ENCODE peak calls at places on chromosome 20, in four cellular contexts. N is naive thymus-derived CD4-positive, alpha-beta T cell; A is transverse colon; L is adrenal gland. J is an unnamed sample. For H3K4me1, the result is how much of the 10 kb centered on the place peaks cover.

GRCh38 chr20:63626424-63627128 is at the start of gene GMEB2:
- DNase-seq in L (peak), N (no peak), A (peak), J (peak)

GRCh38 chr20:40314278-40314677 is 374.8 kb downstream of the MAFB start:
- DNase-seq in N (no peak), L (no peak), A (no peak), J (no peak)

GRCh38 chr20:50133041-50133440 is 20.1 kb upstream of the UBE2V1 start:
- DNase-seq in N (no peak), L (peak), A (no peak), J (no peak)

GRCh38 chr20:63895202-63895885 is 418 bp downstream of the DNAJC5 start:
- DNase-seq in N (no peak), A (no peak), L (no peak), J (no peak)

GRCh38 chr20:50682065-50682464 is 9.3 kb downstream of the RIPOR3 start:
- DNase-seq in N (no peak), A (no peak), L (no peak), J (no peak)

GRCh38 chr20:42678895-42679294 is 510.8 kb downstream of the PTPRT start:
- DNase-seq in L (no peak), N (no peak), A (no peak), J (no peak)

GRCh38 chr20:2353231-2353630 is 27.5 kb upstream of the TGM6 start:
- DNase-seq in A (no peak), L (no peak), N (no peak), J (no peak)

GRCh38 chr20:11919046-11919445 is 1.4 kb downstream of the BTBD3 start:
- DNase-seq in L (no peak), N (no peak), A (no peak), J (no peak)

GRCh38 chr20:10636326-10636818 is 37.4 kb downstream of the JAG1 start:
- DNase-seq in N (no peak), L (no peak), A (no peak), J (no peak)

GRCh38 chr20:63552481-63553249 is 1.3 kb upstream of the FNDC11 start:
- DNase-seq in N (peak), L (no peak), A (no peak), J (no peak)

GRCh38 chr20:1833728-1834726 is 61.2 kb upstream of the SIRPA start:
- DNase-seq in L (no peak), A (no peak), N (no peak), J (no peak)

GRCh38 chr20:61903575-61904340 is 161.9 kb downstream of the TAF4 start:
- DNase-seq in N (no peak), L (no peak), A (no peak), J (no peak)
- H3K4me1 ChIP-seq in N (under half), L (under half), A (under half), J (under half)

DNA sequence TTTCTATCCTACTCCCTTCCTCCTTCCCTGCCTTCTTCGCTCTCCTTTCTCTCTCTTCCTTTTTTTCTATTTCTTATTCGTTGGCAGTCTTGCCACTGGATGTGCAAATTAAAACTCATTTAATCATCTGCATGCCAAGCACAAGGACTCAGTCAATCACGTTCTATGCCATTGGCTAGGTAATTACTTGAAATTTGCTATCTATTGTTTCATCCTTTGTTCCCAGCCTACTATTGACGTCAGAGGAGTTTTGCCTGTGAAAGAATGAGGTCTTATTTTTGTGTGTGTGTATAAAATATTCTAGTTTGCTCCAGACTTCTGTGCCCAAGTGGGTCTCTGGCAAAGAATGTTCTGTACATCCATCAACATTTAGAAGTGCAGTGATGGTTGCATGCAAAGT is 132.3 kb upstream of the DOK5 start:
- DNase-seq in A (no peak), L (no peak), N (no peak), J (no peak)
- H3K4me1 ChIP-seq in A (under half), L (under half), N (under half), J (under half)

GRCh38 chr20:48783533-48784272 is 44.1 kb downstream of the PREX1 start:
- DNase-seq in L (no peak), N (no peak), A (no peak), J (no peak)

GRCh38 chr20:48785801-48786200 is 42.0 kb downstream of the PREX1 start:
- DNase-seq in L (no peak), N (no peak), A (no peak), J (peak)

GRCh38 chr20:48785256-48785655 is 42.5 kb downstream of the PREX1 start:
- DNase-seq in A (no peak), L (no peak), N (no peak), J (no peak)

GRCh38 chr20:48782901-48783308 is 44.9 kb downstream of the PREX1 start:
- DNase-seq in N (no peak), L (no peak), A (no peak), J (no peak)

GRCh38 chr20:48784273-48784641 is 43.5 kb downstream of the PREX1 start:
- DNase-seq in L (no peak), A (no peak), N (no peak), J (no peak)
- H3K4me1 ChIP-seq in L (under half), A (under half), N (under half), J (under half)

GRCh38 chr20:19600042-19600441 is 158.0 kb upstream of the RIN2 start:
- DNase-seq in A (no peak), N (no peak), L (no peak), J (no peak)

GRCh38 chr20:19605759-19606158 is 152.3 kb upstream of the RIN2 start:
- DNase-seq in N (no peak), L (no peak), A (no peak), J (no peak)

GRCh38 chr20:19603390-19603753 is 154.7 kb upstream of the RIN2 start:
- DNase-seq in N (no peak), A (no peak), L (no peak), J (no peak)

GRCh38 chr20:19601133-19601810 is 156.8 kb upstream of the RIN2 start:
- DNase-seq in N (no peak), L (no peak), A (no peak), J (no peak)

GRCh38 chr20:19602660-19603389 is 155.2 kb upstream of the RIN2 start:
- DNase-seq in N (no peak), A (no peak), L (no peak), J (no peak)
- H3K4me1 ChIP-seq in N (under half), A (under half), L (under half), J (under half)

DNA sequence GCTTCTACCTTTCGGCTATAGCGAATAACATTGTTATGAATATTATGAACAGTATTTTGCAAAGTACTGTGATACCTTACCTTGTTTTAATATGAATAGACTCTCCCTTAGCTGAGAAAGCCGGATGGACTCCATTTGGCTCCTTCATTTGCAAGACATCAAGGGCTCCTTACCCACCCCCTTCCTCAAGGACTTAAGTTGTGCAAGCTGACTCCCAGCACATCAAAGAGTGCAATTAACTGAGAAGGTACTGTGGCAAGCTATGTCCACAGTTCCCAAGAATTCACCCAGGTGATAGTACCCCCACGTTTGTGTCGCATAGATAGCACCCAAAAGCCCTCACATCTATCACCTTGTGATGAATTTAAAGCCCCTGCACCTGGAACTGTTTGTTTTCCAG is 11.2 kb downstream of the CST5 start:
- DNase-seq in N (no peak), L (no peak), A (no peak), J (no peak)
- H3K4me1 ChIP-seq in N (under half), L (under half), A (under half), J (under half)

GRCh38 chr20:56412473-56412790 is 372 bp downstream of the CASS4 start:
- DNase-seq in A (no peak), L (no peak), N (no peak), J (no peak)
- H3K4me1 ChIP-seq in A (under half), L (under half), N (under half), J (under half)

DNA sequence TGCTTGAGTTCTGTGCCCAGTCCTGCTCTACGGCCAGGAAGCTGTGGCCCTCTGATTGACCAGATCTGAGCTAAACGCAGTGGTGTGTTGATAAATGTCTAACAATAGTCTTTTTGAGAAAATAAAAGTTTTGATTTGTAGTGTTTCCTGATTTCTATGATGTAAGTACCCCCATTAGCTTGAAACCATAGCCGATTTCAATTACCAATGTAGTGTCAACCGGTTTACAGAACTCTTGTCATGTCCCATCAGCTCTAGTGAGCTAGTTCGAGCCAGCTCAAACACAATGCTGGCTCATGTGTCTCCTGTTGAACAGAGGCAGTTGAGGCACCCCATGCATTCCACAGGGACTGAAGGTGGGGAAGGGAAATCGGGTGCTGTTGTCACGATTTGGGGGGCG is 56.7 kb upstream of the ZMYND8 start:
- DNase-seq in A (no peak), N (no peak), L (no peak), J (no peak)
- H3K4me1 ChIP-seq in A (under half), N (under half), L (under half), J (under half)